ENCODE peak calls at places on chromosomes 3 and 15, in ten cellular contexts. T is GM13977; F is hypothalamus; S is AG10803; J is NCI-H1105 treated with DMSO at 0.1 percent for 48 hours; O is AG04450; V is effector CD4-positive, alpha-beta T cell; W is choroid plexus epithelial cell; U is GM18507; Z is T-helper 1 cell. E is an unnamed sample.

GRCh38 chr3:126321490-126321889 is 35.7 kb downstream of the KLF15 start:
- DNase-seq in T (no peak), F (no peak), S (no peak), J (no peak), O (no peak), V (no peak), W (no peak), U (no peak), Z (no peak), E (no peak)

GRCh38 chr15:73800662-73801345 is 47.7 kb upstream of the INSYN1 start:
- DNase-seq in T (no peak), F (peak), S (peak), J (no peak), O (peak), V (no peak), W (peak), U (no peak), Z (no peak), E (no peak)

GRCh38 chr3:176867681-176868663 is 329.3 kb downstream of the TBL1XR1 start:
- DNase-seq in T (no peak), F (no peak), S (no peak), J (peak), O (no peak), V (no peak), W (no peak), U (no peak), Z (no peak), E (no peak)

GRCh38 chr3:140736863-140737460 is 59.1 kb downstream of the TRIM42 start:
- DNase-seq in T (peak), F (no peak), S (peak), J (peak), O (no peak), V (no peak), W (peak), U (no peak), Z (no peak), E (no peak)

GRCh38 chr3:7875858-7876442 is 625.7 kb upstream of the LMCD1 start:
- DNase-seq in T (no peak), F (no peak), S (no peak), J (no peak), O (no peak), V (no peak), W (peak), U (no peak), Z (no peak), E (no peak)

GRCh38 chr3:31862861-31863260 is 118.2 kb downstream of the OSBPL10 start:
- DNase-seq in T (no peak), F (no peak), S (no peak), J (no peak), O (peak), V (no peak), W (peak), U (no peak), Z (no peak), E (no peak)

GRCh38 chr3:73452731-73453130 is 172.0 kb downstream of the PDZRN3 start:
- DNase-seq in T (no peak), F (no peak), S (no peak), J (no peak), O (no peak), V (no peak), W (no peak), U (no peak), Z (no peak), E (no peak)

GRCh38 chr15:87826119-87826730 is 430.3 kb downstream of the NTRK3 start:
- DNase-seq in T (no peak), F (no peak), S (no peak), J (no peak), O (no peak), V (no peak), W (no peak), U (no peak), Z (no peak), E (no peak)

GRCh38 chr15:35932541-35932940 is 386.6 kb upstream of the DPH6 start:
- DNase-seq in T (no peak), F (no peak), S (no peak), J (no peak), O (no peak), V (no peak), W (peak), U (no peak), Z (no peak), E (no peak)

GRCh38 chr3:42226470-42227425 is 39.2 kb downstream of the CCK start:
- DNase-seq in T (no peak), F (no peak), S (no peak), J (no peak), O (no peak), V (no peak), W (no peak), U (no peak), Z (no peak), E (no peak)

GRCh38 chr3:140695361-140696061 is 17.6 kb downstream of the TRIM42 start:
- DNase-seq in T (no peak), F (no peak), S (no peak), J (no peak), O (no peak), V (no peak), W (peak), U (no peak), Z (no peak), E (no peak)

GRCh38 chr3:7618606-7619005 is 757.7 kb downstream of the GRM7 start:
- DNase-seq in T (no peak), F (no peak), S (no peak), J (no peak), O (no peak), V (no peak), W (no peak), U (no peak), Z (no peak), E (no peak)

GRCh38 chr15:97791824-97792792 is 168.4 kb upstream of the ARRDC4 start:
- DNase-seq in T (no peak), F (no peak), S (no peak), J (no peak), O (no peak), V (no peak), W (no peak), U (no peak), Z (no peak), E (no peak)

GRCh38 chr3:139547666-139548065 is 8.1 kb upstream of the RBP1 start:
- DNase-seq in T (no peak), F (no peak), S (no peak), J (no peak), O (no peak), V (no peak), W (no peak), U (no peak), Z (no peak), E (no peak)

GRCh38 chr15:36658321-36658720 is 78.9 kb downstream of the CDIN1 start:
- DNase-seq in T (no peak), F (no peak), S (peak), J (peak), O (no peak), V (no peak), W (no peak), U (no peak), Z (no peak), E (no peak)

GRCh38 chr15:93861413-93861812 is 369.9 kb upstream of the MCTP2 start:
- DNase-seq in T (no peak), F (no peak), S (peak), J (no peak), O (no peak), V (no peak), W (no peak), U (no peak), Z (no peak), E (no peak)

GRCh38 chr3:87336761-87337160 is 60.4 kb upstream of the POU1F1 start:
- DNase-seq in T (no peak), F (no peak), S (no peak), J (no peak), O (no peak), V (no peak), W (no peak), U (no peak), Z (no peak), E (no peak)

GRCh38 chr3:23752126-23752525 is 53.6 kb upstream of the UBE2E1 start:
- DNase-seq in T (no peak), F (no peak), S (no peak), J (no peak), O (no peak), V (no peak), W (no peak), U (no peak), Z (no peak), E (no peak)

GRCh38 chr3:172513488-172513887 is 9.7 kb downstream of the TNFSF10 start:
- DNase-seq in T (no peak), F (no peak), S (peak), J (no peak), O (peak), V (no peak), W (peak), U (no peak), Z (no peak), E (no peak)

GRCh38 chr15:41730543-41730942 is 43.7 kb upstream of the MAPKBP1 start:
- DNase-seq in T (peak), F (no peak), S (no peak), J (no peak), O (no peak), V (no peak), W (no peak), U (no peak), Z (no peak), E (no peak)

GRCh38 chr15:74525946-74526345 is 15.1 kb upstream of the ARID3B start:
- DNase-seq in T (no peak), F (no peak), S (peak), J (no peak), O (no peak), V (no peak), W (peak), U (no peak), Z (no peak), E (no peak)

GRCh38 chr3:196280689-196281463 is 6.7 kb downstream of the PCYT1A start:
- DNase-seq in T (peak), F (no peak), S (no peak), J (no peak), O (no peak), V (no peak), W (no peak), U (no peak), Z (no peak), E (no peak)

GRCh38 chr15:31905054-31905453 is 125.3 kb upstream of the CHRNA7 start:
- DNase-seq in T (no peak), F (no peak), S (no peak), J (no peak), O (no peak), V (no peak), W (no peak), U (no peak), Z (no peak), E (no peak)

GRCh38 chr15:55116636-55117035 is 80.1 kb downstream of the RSL24D1 start:
- DNase-seq in T (no peak), F (no peak), S (no peak), J (no peak), O (no peak), V (no peak), W (no peak), U (no peak), Z (no peak), E (no peak)

GRCh38 chr3:43542328-43543043 is 79.3 kb downstream of the ANO10 start:
- DNase-seq in T (no peak), F (no peak), S (no peak), J (no peak), O (no peak), V (no peak), W (no peak), U (no peak), Z (no peak), E (no peak)

GRCh38 chr3:108099203-108099602 is 8.4 kb upstream of the CD47 start:
- DNase-seq in T (peak), F (no peak), S (no peak), J (no peak), O (no peak), V (no peak), W (no peak), U (no peak), Z (no peak), E (no peak)

GRCh38 chr3:9947025-9947995 is 4.9 kb downstream of the PRRT3 start:
- DNase-seq in T (no peak), F (peak), S (peak), J (peak), O (no peak), V (no peak), W (peak), U (no peak), Z (no peak), E (no peak)

GRCh38 chr15:94229591-94230365 is 1.6 kb upstream of the MCTP2 start:
- DNase-seq in T (peak), F (no peak), S (no peak), J (no peak), O (no peak), V (peak), W (no peak), U (no peak), Z (peak), E (peak)

GRCh38 chr3:197394464-197395321 is 96.3 kb upstream of the DLG1 start:
- DNase-seq in T (peak), F (no peak), S (peak), J (no peak), O (peak), V (no peak), W (peak), U (peak), Z (no peak), E (no peak)

GRCh38 chr3:98791341-98792325 is 28.5 kb downstream of the ST3GAL6 start:
- DNase-seq in T (no peak), F (no peak), S (no peak), J (no peak), O (no peak), V (no peak), W (peak), U (no peak), Z (no peak), E (no peak)

GRCh38 chr15:90264649-90265048 is 823 bp upstream of the NGRN start:
- DNase-seq in T (no peak), F (no peak), S (no peak), J (no peak), O (no peak), V (peak), W (no peak), U (no peak), Z (no peak), E (no peak)

GRCh38 chr15:50260969-50261496 is 4.5 kb downstream of the HDC start:
- DNase-seq in T (peak), F (no peak), S (no peak), J (no peak), O (no peak), V (no peak), W (no peak), U (no peak), Z (no peak), E (no peak)

GRCh38 chr3:100041328-100041749 is 73.0 kb downstream of the FILIP1L start:
- DNase-seq in T (no peak), F (no peak), S (peak), J (no peak), O (peak), V (no peak), W (peak), U (no peak), Z (no peak), E (no peak)

GRCh38 chr3:107198522-107199271 is 178.5 kb upstream of the CCDC54 start:
- DNase-seq in T (no peak), F (no peak), S (peak), J (no peak), O (peak), V (no peak), W (peak), U (no peak), Z (no peak), E (no peak)

GRCh38 chr3:134281912-134282658 is 31.4 kb upstream of the RYK start:
- DNase-seq in T (no peak), F (no peak), S (no peak), J (no peak), O (no peak), V (no peak), W (peak), U (no peak), Z (no peak), E (no peak)

GRCh38 chr3:187504435-187504834 is 136.2 kb downstream of the RTP4 start:
- DNase-seq in T (no peak), F (no peak), S (no peak), J (no peak), O (no peak), V (no peak), W (no peak), U (no peak), Z (no peak), E (no peak)

GRCh38 chr15:89822951-89823701 is 8.5 kb upstream of the ANPEP start:
- DNase-seq in T (no peak), F (no peak), S (peak), J (no peak), O (no peak), V (no peak), W (peak), U (no peak), Z (no peak), E (no peak)